ENCODE peak calls at places on chromosomes 12 and 14, in five cellular contexts. N is SK-N-SH, F is IMR-90, Y is GM12878, M is K562. D is an unnamed sample.

GRCh38 chr12:108287227-108287626 is 51.9 kb downstream of the CMKLR1 start:
- DNase-seq in Y (no peak), N (no peak), M (no peak), F (no peak), D (no peak)

GRCh38 chr12:120688527-120689071 is 1.6 kb downstream of the MLEC start:
- DNase-seq in F (no peak), M (no peak), Y (no peak), N (no peak), D (no peak)

GRCh38 chr12:54398995-54399793 is 14.7 kb upstream of the ZNF385A start:
- DNase-seq in F (peak), N (peak), M (peak), Y (no peak), D (peak)

GRCh38 chr14:54353694-54354093 is 43.1 kb upstream of the CDKN3 start:
- DNase-seq in F (no peak), N (no peak), Y (no peak), M (no peak), D (no peak)

GRCh38 chr14:51953996-51954395 is 35.4 kb upstream of the RTRAF start:
- DNase-seq in M (no peak), Y (no peak), F (no peak), N (no peak), D (no peak)

GRCh38 chr12:14836336-14837210 is 6.8 kb downstream of the ART4 start:
- DNase-seq in N (no peak), F (peak), Y (no peak), M (no peak), D (peak)

GRCh38 chr12:7019043-7019569 is 830 bp upstream of the LPCAT3 start:
- DNase-seq in F (no peak), Y (no peak), M (no peak), N (no peak), D (no peak)

GRCh38 chr12:46361667-46362034 is 10.9 kb downstream of the SLC38A2 start:
- DNase-seq in Y (no peak), F (no peak), N (no peak), M (no peak), D (no peak)

GRCh38 chr14:64841121-64841611 is 38.5 kb downstream of the SPTB start:
- DNase-seq in Y (no peak), N (no peak), F (peak), M (peak), D (peak)

GRCh38 chr12:75633789-75634188 is 122.4 kb upstream of the KRR1 start:
- DNase-seq in M (no peak), N (no peak), F (no peak), Y (no peak), D (no peak)

GRCh38 chr14:34035177-34035933 is 84.5 kb upstream of the EGLN3 start:
- DNase-seq in M (no peak), F (no peak), N (peak), Y (no peak), D (no peak)

GRCh38 chr12:115584156-115584555 is 693.3 kb downstream of the MED13L start:
- DNase-seq in Y (no peak), F (no peak), N (no peak), M (no peak), D (no peak)

GRCh38 chr12:130713581-130713991 is 2.5 kb downstream of the RIMBP2 start:
- DNase-seq in Y (no peak), N (peak), F (no peak), M (no peak), D (no peak)

GRCh38 chr12:67069451-67070306 is 199.5 kb upstream of the CAND1 start:
- DNase-seq in M (no peak), Y (no peak), F (no peak), N (peak), D (peak)

GRCh38 chr12:99985129-99985570 is 414 bp upstream of the ANKS1B start:
- DNase-seq in F (no peak), Y (no peak), M (no peak), N (no peak), D (no peak)

GRCh38 chr12:23550753-23551152 is 398.7 kb downstream of the SOX5 start:
- DNase-seq in F (no peak), Y (no peak), M (no peak), N (no peak), D (no peak)

GRCh38 chr14:100107236-100107635 is 42.0 kb downstream of the EVL start:
- DNase-seq in Y (no peak), M (peak), N (no peak), F (no peak), D (no peak)

GRCh38 chr12:81381951-81382350 is 304.1 kb downstream of the ACSS3 start:
- DNase-seq in N (no peak), Y (no peak), M (no peak), F (no peak), D (no peak)

GRCh38 chr12:45235087-45236025 is 19.5 kb downstream of the ANO6 start:
- DNase-seq in M (no peak), F (peak), N (no peak), Y (no peak), D (peak)

GRCh38 chr12:46664771-46665287 is 161.0 kb downstream of the SLC38A4 start:
- DNase-seq in M (peak), N (no peak), F (peak), Y (peak), D (peak)

GRCh38 chr12:65324551-65324950 is 46.1 kb downstream of the MSRB3 start:
- DNase-seq in M (no peak), F (no peak), Y (no peak), N (no peak), D (no peak)

GRCh38 chr12:29317556-29318363 is 63.2 kb downstream of the ERGIC2 start:
- DNase-seq in N (peak), F (peak), Y (peak), M (peak), D (peak)

GRCh38 chr12:51865757-51866270 is 17.3 kb upstream of the FIGNL2 start:
- DNase-seq in M (no peak), F (no peak), Y (no peak), N (peak), D (no peak)

GRCh38 chr12:96036765-96037455 is 1.5 kb upstream of the LTA4H start:
- DNase-seq in N (no peak), Y (no peak), M (no peak), F (peak), D (no peak)

GRCh38 chr14:38212996-38213395 is 5.3 kb downstream of the SSTR1 start:
- DNase-seq in M (no peak), F (no peak), Y (no peak), N (no peak), D (no peak)

GRCh38 chr12:116592116-116592637 is 33.0 kb downstream of the MAP1LC3B2 start:
- DNase-seq in F (no peak), N (no peak), Y (no peak), M (no peak), D (no peak)

GRCh38 chr12:57835366-57836288 is 10.9 kb downstream of the CTDSP2 start:
- DNase-seq in F (no peak), M (no peak), Y (no peak), N (no peak), D (no peak)

GRCh38 chr14:90721619-90722305 is 94.5 kb downstream of the TTC7B start:
- DNase-seq in N (no peak), F (peak), M (no peak), Y (no peak), D (no peak)

GRCh38 chr14:70069186-70069585 is 119.6 kb downstream of the SLC8A3 start:
- DNase-seq in F (no peak), Y (no peak), N (no peak), M (no peak), D (no peak)

GRCh38 chr12:117567644-117568043 is 206.2 kb upstream of the NOS1 start:
- DNase-seq in F (no peak), M (no peak), N (no peak), Y (peak), D (no peak)

GRCh38 chr14:50550294-50550693 is 9.7 kb upstream of the ATL1 start:
- DNase-seq in M (no peak), N (no peak), Y (no peak), F (no peak), D (no peak)

GRCh38 chr14:60085085-60085484 is 6.6 kb upstream of the PCNX4 start:
- DNase-seq in N (no peak), M (no peak), F (peak), Y (no peak), D (no peak)

GRCh38 chr12:118060301-118061010 is 523 bp downstream of the WSB2 start:
- DNase-seq in Y (no peak), F (no peak), N (no peak), M (peak), D (peak)

GRCh38 chr14:87799400-87799799 is 193.6 kb downstream of the GALC start:
- DNase-seq in F (no peak), N (no peak), Y (no peak), M (no peak), D (no peak)

GRCh38 chr12:78087363-78087675 is 256.6 kb downstream of the NAV3 start:
- DNase-seq in Y (no peak), M (no peak), N (no peak), F (peak), D (no peak)

GRCh38 chr14:75433631-75434556 is 6.1 kb downstream of the JDP2 start:
- DNase-seq in Y (no peak), F (no peak), M (no peak), N (peak), D (no peak)

GRCh38 chr12:85971800-85972199 is 97.7 kb downstream of the NTS start:
- DNase-seq in N (no peak), M (no peak), F (no peak), Y (no peak), D (no peak)

GRCh38 chr12:32312049-32312670 is 87.2 kb upstream of the FGD4 start:
- DNase-seq in Y (peak), N (peak), M (peak), F (peak), D (peak)

GRCh38 chr12:101490286-101490920 is 15.3 kb downstream of the SPIC start:
- DNase-seq in Y (no peak), M (peak), N (no peak), F (no peak), D (peak)

GRCh38 chr12:80936642-80937390 is 918 bp downstream of the LIN7A start:
- DNase-seq in Y (no peak), M (no peak), F (peak), N (peak), D (peak)

GRCh38 chr14:77607741-77608302 is 8.6 kb downstream of the SPTLC2 start:
- DNase-seq in M (peak), Y (no peak), F (no peak), N (no peak), D (no peak)
- TF ChIP-seq RCOR1 in M (no peak), Y (no peak), F (no peak), N (no peak), D (no peak)

GRCh38 chr12:4011597-4011996 is 138.4 kb upstream of the PARP11 start:
- DNase-seq in N (no peak), F (no peak), Y (no peak), M (no peak), D (no peak)
- TF ChIP-seq RCOR1 in N (no peak), F (no peak), Y (no peak), M (no peak), D (no peak)

GRCh38 chr12:93441111-93441616 is 583 bp downstream of the UBE2N start:
- DNase-seq in F (peak), N (peak), Y (no peak), M (peak), D (peak)
- TF ChIP-seq RCOR1 in F (no peak), N (no peak), Y (no peak), M (no peak), D (no peak)

GRCh38 chr14:92103363-92103762 is 3.0 kb downstream of the ATXN3 start:
- DNase-seq in N (no peak), M (no peak), F (no peak), Y (no peak), D (no peak)
- TF ChIP-seq RCOR1 in N (no peak), M (no peak), F (no peak), Y (no peak), D (no peak)

GRCh38 chr12:122986258-122986871 is 5.9 kb downstream of the ARL6IP4 start:
- DNase-seq in N (no peak), M (no peak), Y (no peak), F (no peak), D (no peak)
- TF ChIP-seq RCOR1 in N (no peak), M (no peak), Y (no peak), F (no peak), D (no peak)